ENCODE peak calls at places on chromosomes 16 and 17, in eight cellular contexts. M, A, F, K, J, G, Q and H are unnamed samples.

GRCh38 chr16:86214326-86215232 is 295.7 kb upstream of the FOXF1 start:
- DNase-seq in K (no peak), J (no peak), Q (no peak), A (no peak), F (no peak), G (no peak), M (no peak), H (peak; percentile 60)

GRCh38 chr17:5893741-5894140 is 176.4 kb upstream of the WSCD1 start:
- DNase-seq in F (no peak), J (no peak), A (no peak), Q (no peak), G (no peak), K (no peak), M (no peak), H (no peak)

GRCh38 chr16:70735141-70735979 is 49.5 kb upstream of the MTSS2 start:
- DNase-seq in M (no peak), J (no peak), A (no peak), F (no peak), Q (peak; percentile 30), G (no peak), K (no peak), H (peak; percentile 89)

GRCh38 chr16:89862732-89863131 is 10.7 kb upstream of the TCF25 start:
- DNase-seq in J (no peak), Q (no peak), F (no peak), M (no peak), A (no peak), G (no peak), K (no peak), H (no peak)

GRCh38 chr17:50618941-50619340 is 15.7 kb upstream of the ABCC3 start:
- DNase-seq in A (no peak), Q (no peak), F (no peak), J (no peak), M (no peak), K (no peak), G (no peak), H (no peak)

GRCh38 chr16:23959069-23959800 is 123.5 kb downstream of the PRKCB start:
- DNase-seq in A (no peak), K (no peak), M (no peak), Q (no peak), F (no peak), J (no peak), G (no peak), H (no peak)

GRCh38 chr16:1057252-1057932 is 15.2 kb upstream of the SSTR5 start:
- DNase-seq in A (peak; percentile 63), J (peak; percentile 63), Q (no peak), F (peak; percentile 47), M (peak; percentile 87), K (no peak), G (no peak), H (no peak)

GRCh38 chr17:19238167-19238505 is 970 bp downstream of the EPN2 start:
- DNase-seq in G (peak; percentile 28), M (peak; percentile 64), K (peak; percentile 39), J (peak; percentile 55), A (peak; percentile 58), Q (no peak), F (peak; percentile 55), H (peak; percentile 79)

GRCh38 chr16:28910046-28911031 is 14.7 kb downstream of the RABEP2 start:
- DNase-seq in Q (no peak), M (no peak), G (no peak), A (no peak), J (no peak), F (peak; percentile 74), K (no peak), H (no peak)

GRCh38 chr16:67030221-67030962 is 1.4 kb downstream of the CBFB start:
- DNase-seq in K (no peak), A (no peak), J (no peak), M (no peak), Q (no peak), F (no peak), G (no peak), H (peak; percentile 55)

GRCh38 chr16:19170043-19170655 is 2.1 kb downstream of the SYT17 start:
- DNase-seq in A (no peak), Q (no peak), K (no peak), M (no peak), G (no peak), J (no peak), F (no peak), H (no peak)

GRCh38 chr16:19174478-19174877 is 6.4 kb downstream of the SYT17 start:
- DNase-seq in K (no peak), F (no peak), Q (no peak), M (no peak), G (no peak), A (no peak), J (no peak), H (no peak)

GRCh38 chr16:19173649-19174383 is 5.8 kb downstream of the SYT17 start:
- DNase-seq in Q (no peak), A (no peak), M (no peak), G (no peak), F (no peak), K (no peak), J (no peak), H (no peak)

GRCh38 chr16:19173059-19173458 is 5.0 kb downstream of the SYT17 start:
- DNase-seq in M (no peak), K (no peak), F (no peak), J (no peak), G (no peak), A (no peak), Q (no peak), H (no peak)

DNA sequence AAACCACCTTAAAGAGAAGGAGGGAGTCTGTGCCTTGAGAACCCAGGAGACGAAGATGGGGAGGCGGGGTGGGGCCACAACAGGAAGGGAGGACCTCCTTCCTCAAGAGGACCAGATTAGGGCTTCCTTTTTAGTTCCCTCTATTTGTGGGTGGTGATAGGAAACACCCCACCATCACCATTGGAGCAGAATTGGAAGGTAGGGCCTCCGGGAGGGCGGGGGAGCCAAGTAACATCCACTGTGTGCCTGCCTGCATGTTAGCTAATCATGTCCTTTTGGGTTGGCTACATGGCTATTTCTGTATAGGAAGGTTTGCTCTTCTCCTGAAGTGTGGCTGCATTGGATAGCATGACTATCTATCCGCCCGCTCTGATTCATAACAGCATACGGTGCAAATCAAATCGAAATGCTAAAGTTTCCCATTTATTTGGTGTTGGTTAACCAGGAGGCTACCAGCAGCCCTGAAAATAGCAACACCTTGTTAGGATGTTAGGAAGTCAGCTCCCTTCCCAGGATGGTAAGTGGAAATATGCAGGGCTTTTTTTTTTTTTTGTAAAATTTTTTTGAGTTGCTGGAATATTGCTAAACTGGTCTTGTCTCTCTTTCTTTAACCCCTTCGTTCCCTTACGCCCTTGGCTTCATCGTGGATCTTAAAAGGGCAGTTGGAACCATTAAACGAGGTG is 4.2 kb downstream of the SYT17 start:
- DNase-seq in A (no peak), J (no peak), Q (no peak), G (no peak), M (no peak), K (no peak), F (no peak), H (no peak)
- TF ChIP-seq EP300 in A (no peak), J (no peak), Q (no peak), G (no peak), M (no peak), K (no peak), F (no peak), H (no peak)

GRCh38 chr17:41905172-41905571 is 13.6 kb downstream of the ACLY start:
- DNase-seq in A (no peak), G (no peak), J (no peak), Q (no peak), F (no peak), K (no peak), M (no peak), H (no peak)

GRCh38 chr17:41906465-41907184 is 12.1 kb downstream of the ACLY start:
- DNase-seq in Q (no peak), J (no peak), G (no peak), F (no peak), M (no peak), A (peak; percentile 65), K (no peak), H (no peak)

GRCh38 chr17:41907185-41907556 is 11.6 kb downstream of the ACLY start:
- DNase-seq in J (no peak), A (peak; percentile 67), K (no peak), M (no peak), F (no peak), Q (no peak), G (no peak), H (no peak)

GRCh38 chr17:41909088-41909487 is 9.7 kb downstream of the ACLY start:
- DNase-seq in M (no peak), F (no peak), A (no peak), J (no peak), Q (no peak), K (no peak), G (no peak), H (no peak)

GRCh38 chr17:41907633-41908539 is 10.9 kb downstream of the ACLY start:
- DNase-seq in Q (peak; percentile 97), J (no peak), F (peak; percentile 18), M (peak; percentile 84), A (peak; percentile 99), K (no peak), G (no peak), H (no peak)
- TF ChIP-seq EP300 in Q (peak; percentile 19), J (no peak), F (no peak), M (no peak), A (peak; percentile 60), K (no peak), G (no peak), H (no peak)

GRCh38 chr16:85195271-85195647 is 83.0 kb upstream of the CIBAR2 start:
- DNase-seq in F (no peak), Q (no peak), A (no peak), M (no peak), J (no peak), G (no peak), K (no peak), H (no peak)
- TF ChIP-seq EP300 in F (no peak), Q (no peak), A (no peak), M (no peak), J (no peak), G (no peak), K (no peak), H (no peak)

GRCh38 chr17:31900877-31901276 is 631 bp downstream of the UTP6 start:
- DNase-seq in G (no peak), K (no peak), M (peak; percentile 29), Q (peak; percentile 16), F (no peak), A (peak; percentile 41), J (no peak), H (no peak)

GRCh38 chr17:31903401-31903800 is 1.9 kb upstream of the UTP6 start:
- DNase-seq in G (no peak), F (no peak), J (no peak), K (no peak), M (no peak), Q (no peak), A (no peak), H (no peak)

GRCh38 chr17:31908386-31908785 is 6.9 kb upstream of the UTP6 start:
- DNase-seq in J (no peak), F (no peak), G (no peak), Q (no peak), M (no peak), A (no peak), K (no peak), H (no peak)

GRCh38 chr17:31907342-31907975 is 6.0 kb upstream of the UTP6 start:
- DNase-seq in J (peak; percentile 44), K (peak; percentile 54), A (no peak), G (no peak), M (no peak), F (peak; percentile 40), Q (no peak), H (peak; percentile 79)

DNA sequence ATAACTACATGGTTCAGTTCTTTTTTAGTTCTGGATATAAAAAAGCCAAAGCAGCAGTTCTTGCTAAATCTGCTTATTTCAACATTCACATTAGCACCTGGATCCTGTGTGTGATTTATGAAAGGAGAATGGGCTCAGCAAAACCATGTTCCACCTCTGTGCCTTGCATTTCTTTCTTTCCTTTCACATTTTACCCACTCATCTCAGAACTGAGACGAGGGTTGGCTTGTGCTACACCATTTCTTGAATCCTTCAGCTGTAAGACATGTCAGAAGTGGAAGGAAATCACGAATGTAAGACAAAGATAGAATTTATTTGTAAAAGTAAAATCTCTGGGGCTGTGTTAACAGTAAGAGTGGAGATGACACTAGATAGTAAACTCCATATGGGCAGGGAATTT is 1.2 kb upstream of the UTP6 start:
- DNase-seq in K (no peak), J (no peak), A (no peak), Q (no peak), M (no peak), G (no peak), F (no peak), H (no peak)
- TF ChIP-seq EP300 in K (no peak), J (no peak), A (no peak), Q (no peak), M (no peak), G (no peak), F (no peak), H (no peak)